ENCODE peak calls at places on chromosome 19, in eight cellular contexts. Q, N, Y, G, F, S, X and D are unnamed samples.

GRCh38 chr19:28042516-28042915 is 1170.4 kb downstream of the UQCRFS1 start:
- DNase-seq in X (no peak), F (no peak), N (no peak), Y (no peak), G (no peak), S (no peak), Q (no peak), D (no peak)

GRCh38 chr19:7470540-7471305 is 18.1 kb downstream of the PEX11G start:
- DNase-seq in X (no peak), F (no peak), Q (no peak), Y (no peak), N (no peak), S (no peak), G (no peak), D (no peak)

GRCh38 chr19:44988896-44989563 is 12.2 kb upstream of the RELB start:
- DNase-seq in F (peak), Y (peak), Q (peak), S (peak), G (peak), N (peak), X (peak), D (peak)

GRCh38 chr19:41588497-41589209 is 12.7 kb downstream of the CEACAM21 start:
- DNase-seq in G (no peak), N (peak), X (peak), S (no peak), F (peak), Y (no peak), Q (no peak), D (peak)

GRCh38 chr19:57245959-57246358 is 5.5 kb downstream of the ZNF805 start:
- DNase-seq in N (no peak), G (no peak), Y (no peak), X (no peak), F (no peak), Q (no peak), S (no peak), D (no peak)

GRCh38 chr19:51372021-51372648 is 319 bp downstream of the NKG7 start:
- DNase-seq in S (no peak), N (no peak), Y (no peak), Q (no peak), G (no peak), F (no peak), X (no peak), D (no peak)

GRCh38 chr19:16363852-16364230 is 39.2 kb downstream of the KLF2 start:
- DNase-seq in Y (no peak), F (no peak), X (no peak), Q (no peak), S (no peak), N (no peak), G (no peak), D (no peak)

GRCh38 chr19:51002101-51002532 is 713 bp upstream of the KLK8 start:
- DNase-seq in N (no peak), G (no peak), X (no peak), F (no peak), Q (no peak), S (no peak), Y (no peak), D (no peak)

GRCh38 chr19:34962945-34963530 is 991 bp downstream of the ZNF792 start:
- DNase-seq in N (no peak), G (no peak), F (no peak), Y (no peak), Q (peak), S (no peak), X (peak), D (no peak)

GRCh38 chr19:13986348-13986904 is 19.7 kb downstream of the RFX1 start:
- DNase-seq in F (peak), Y (peak), Q (peak), G (peak), X (peak), N (peak), S (peak), D (peak)

GRCh38 chr19:40933025-40933424 is 51.0 kb upstream of the CYP2A7 start:
- DNase-seq in S (no peak), Q (no peak), X (no peak), G (no peak), Y (no peak), F (no peak), N (no peak), D (no peak)

GRCh38 chr19:7928741-7929701 is 3.1 kb upstream of the CTXN1 start:
- DNase-seq in G (no peak), N (peak), X (peak), Y (peak), Q (no peak), S (no peak), F (no peak), D (peak)

GRCh38 chr19:48674921-48675824 is 2.4 kb upstream of the NTN5 start:
- DNase-seq in G (peak), F (peak), Y (peak), N (peak), X (peak), S (peak), Q (peak), D (peak)

GRCh38 chr19:12932392-12933286 is 872 bp downstream of the FARSA start:
- DNase-seq in S (no peak), F (no peak), N (no peak), G (no peak), Y (no peak), X (peak), Q (no peak), D (no peak)

GRCh38 chr19:6271721-6272410 is 7.9 kb downstream of the MLLT1 start:
- DNase-seq in Q (peak), F (peak), Y (no peak), S (peak), X (no peak), N (no peak), G (no peak), D (peak)

GRCh38 chr19:28633223-28634030 is 579.5 kb downstream of the UQCRFS1 start:
- DNase-seq in G (no peak), S (no peak), F (no peak), Q (peak), X (peak), N (peak), Y (peak), D (peak)